ENCODE peak calls at places on chromosomes 2 and 18, in seven cellular contexts. T is MCF 10A; J is SK-MEL-5; M is dorsolateral prefrontal cortex; I is mucosa of gallbladder; G is activated naive CD4-positive, alpha-beta T cell treated with anti-CD3 and anti-CD28 coated beads, Interleukin-2, amount 50 U/mL, for 16 hours; S is thoracic aorta. Z is an unnamed sample.
A peak's percentile ranks its signal among the peaks of the same experiment; 100 is the strongest.

GRCh38 chr18:12391487-12392136 is 14.6 kb upstream of the AFG3L2 start:
- DNase-seq in T (peak; percentile 75), J (peak; percentile 74), M (peak; percentile 61), I (peak; percentile 62), G (peak; percentile 47), S (no peak), Z (peak; percentile 77)

GRCh38 chr2:41414486-41415230 is 633.2 kb upstream of the PKDCC start:
- DNase-seq in T (peak; percentile 67), J (peak; percentile 89), M (no peak), I (no peak), G (no peak), S (no peak), Z (peak; percentile 81)

GRCh38 chr2:152415231-152415642 is 80.3 kb downstream of the FMNL2 start:
- DNase-seq in T (peak; percentile 56), J (no peak), M (no peak), I (no peak), G (peak; percentile 17), S (no peak), Z (peak; percentile 62)

GRCh38 chr2:154710078-154710477 is 11.6 kb downstream of the KCNJ3 start:
- DNase-seq in T (no peak), J (no peak), M (no peak), I (no peak), G (no peak), S (no peak), Z (no peak)

GRCh38 chr2:225543626-225544025 is 144.1 kb downstream of the NYAP2 start:
- DNase-seq in T (no peak), J (no peak), M (no peak), I (no peak), G (no peak), S (no peak), Z (no peak)

GRCh38 chr18:46627136-46627535 is 29.9 kb downstream of the LOXHD1 start:
- DNase-seq in T (peak; percentile 17), J (no peak), M (no peak), I (no peak), G (no peak), S (no peak), Z (no peak)

GRCh38 chr18:79583984-79584401 is 95.6 kb upstream of the CTDP1 start:
- DNase-seq in T (no peak), J (no peak), M (no peak), I (no peak), G (peak; percentile 2), S (no peak), Z (no peak)

GRCh38 chr2:3038636-3039035 is 339.0 kb downstream of the EIPR1 start:
- DNase-seq in T (no peak), J (no peak), M (no peak), I (peak; percentile 1), G (no peak), S (no peak), Z (no peak)

GRCh38 chr2:141021109-141021508 is 1109.7 kb downstream of the LRP1B start:
- DNase-seq in T (peak; percentile 62), J (no peak), M (no peak), I (no peak), G (no peak), S (no peak), Z (peak; percentile 92)

GRCh38 chr2:130341562-130342019 is 1.1 kb upstream of the IMP4 start:
- DNase-seq in T (peak; percentile 33), J (peak; percentile 22), M (no peak), I (no peak), G (no peak), S (no peak), Z (peak; percentile 28)

Z was measured in PC-3.